ENCODE peak calls at places on chromosomes 13 and 19, in four cellular contexts. One of them, this sample, is unnamed.

GRCh38 chr13:102571075-102571474 is 25.7 kb upstream of the TPP2 start:
- DNase-seq in CD4-positive, alpha-beta T cell: no peak
- DNase-seq in stimulated activated CD4-positive, alpha-beta T cell treated with anti-CD3 and anti-CD28 coated beads, TNF-alpha, amount 100 ng/mL, for 48 hours: no peak
- DNase-seq in SK-N-SH: peak
- DNase-seq in this sample: peak

GRCh38 chr19:31596751-31597150 is 247.5 kb upstream of the TSHZ3 start:
- DNase-seq in CD4-positive, alpha-beta T cell: no peak
- DNase-seq in stimulated activated CD4-positive, alpha-beta T cell treated with anti-CD3 and anti-CD28 coated beads, TNF-alpha, amount 100 ng/mL, for 48 hours: no peak
- DNase-seq in SK-N-SH: no peak
- DNase-seq in this sample: no peak

GRCh38 chr19:6706633-6706958 is 13.9 kb downstream of the C3 start:
- DNase-seq in CD4-positive, alpha-beta T cell: no peak
- DNase-seq in stimulated activated CD4-positive, alpha-beta T cell treated with anti-CD3 and anti-CD28 coated beads, TNF-alpha, amount 100 ng/mL, for 48 hours: no peak
- DNase-seq in SK-N-SH: no peak
- DNase-seq in this sample: no peak

GRCh38 chr19:12156254-12157058 is at the start of gene ZNF625:
- DNase-seq in CD4-positive, alpha-beta T cell: no peak
- DNase-seq in stimulated activated CD4-positive, alpha-beta T cell treated with anti-CD3 and anti-CD28 coated beads, TNF-alpha, amount 100 ng/mL, for 48 hours: peak
- DNase-seq in SK-N-SH: peak
- DNase-seq in this sample: peak

GRCh38 chr19:52941941-52942370 is 18.7 kb upstream of the ZNF888 start:
- DNase-seq in CD4-positive, alpha-beta T cell: no peak
- DNase-seq in stimulated activated CD4-positive, alpha-beta T cell treated with anti-CD3 and anti-CD28 coated beads, TNF-alpha, amount 100 ng/mL, for 48 hours: no peak
- DNase-seq in SK-N-SH: peak
- DNase-seq in this sample: peak

GRCh38 chr13:94696171-94696570 is 16.2 kb downstream of the SOX21 start:
- DNase-seq in CD4-positive, alpha-beta T cell: no peak
- DNase-seq in stimulated activated CD4-positive, alpha-beta T cell treated with anti-CD3 and anti-CD28 coated beads, TNF-alpha, amount 100 ng/mL, for 48 hours: no peak
- DNase-seq in SK-N-SH: no peak
- DNase-seq in this sample: no peak

GRCh38 chr19:49565261-49565660 is 15.1 kb downstream of the NOSIP start:
- DNase-seq in CD4-positive, alpha-beta T cell: no peak
- DNase-seq in stimulated activated CD4-positive, alpha-beta T cell treated with anti-CD3 and anti-CD28 coated beads, TNF-alpha, amount 100 ng/mL, for 48 hours: no peak
- DNase-seq in SK-N-SH: no peak
- DNase-seq in this sample: no peak

GRCh38 chr19:34044011-34044410 is 128.3 kb upstream of the LSM14A start:
- DNase-seq in CD4-positive, alpha-beta T cell: no peak
- DNase-seq in stimulated activated CD4-positive, alpha-beta T cell treated with anti-CD3 and anti-CD28 coated beads, TNF-alpha, amount 100 ng/mL, for 48 hours: no peak
- DNase-seq in SK-N-SH: no peak
- DNase-seq in this sample: no peak

GRCh38 chr13:113152894-113153809 is 5.3 kb upstream of the PROZ start:
- DNase-seq in CD4-positive, alpha-beta T cell: no peak
- DNase-seq in stimulated activated CD4-positive, alpha-beta T cell treated with anti-CD3 and anti-CD28 coated beads, TNF-alpha, amount 100 ng/mL, for 48 hours: no peak
- DNase-seq in SK-N-SH: peak
- DNase-seq in this sample: peak

GRCh38 chr19:47499371-47499770 is 15.4 kb upstream of the KPTN start:
- DNase-seq in CD4-positive, alpha-beta T cell: no peak
- DNase-seq in stimulated activated CD4-positive, alpha-beta T cell treated with anti-CD3 and anti-CD28 coated beads, TNF-alpha, amount 100 ng/mL, for 48 hours: no peak
- DNase-seq in SK-N-SH: no peak
- DNase-seq in this sample: no peak

GRCh38 chr19:40609561-40610395 is 8.6 kb downstream of the LTBP4 start:
- DNase-seq in CD4-positive, alpha-beta T cell: peak
- DNase-seq in stimulated activated CD4-positive, alpha-beta T cell treated with anti-CD3 and anti-CD28 coated beads, TNF-alpha, amount 100 ng/mL, for 48 hours: peak
- DNase-seq in SK-N-SH: peak
- DNase-seq in this sample: peak

GRCh38 chr19:55383279-55383788 is 758 bp downstream of the TMEM238 start:
- DNase-seq in CD4-positive, alpha-beta T cell: no peak
- DNase-seq in stimulated activated CD4-positive, alpha-beta T cell treated with anti-CD3 and anti-CD28 coated beads, TNF-alpha, amount 100 ng/mL, for 48 hours: no peak
- DNase-seq in SK-N-SH: no peak
- DNase-seq in this sample: no peak

GRCh38 chr13:95113601-95114000 is 187.7 kb downstream of the ABCC4 start:
- DNase-seq in CD4-positive, alpha-beta T cell: no peak
- DNase-seq in stimulated activated CD4-positive, alpha-beta T cell treated with anti-CD3 and anti-CD28 coated beads, TNF-alpha, amount 100 ng/mL, for 48 hours: no peak
- DNase-seq in SK-N-SH: no peak
- DNase-seq in this sample: no peak

GRCh38 chr19:58570770-58571574 is 2.2 kb downstream of the MZF1 start:
- DNase-seq in CD4-positive, alpha-beta T cell: no peak
- DNase-seq in stimulated activated CD4-positive, alpha-beta T cell treated with anti-CD3 and anti-CD28 coated beads, TNF-alpha, amount 100 ng/mL, for 48 hours: no peak
- DNase-seq in SK-N-SH: no peak
- DNase-seq in this sample: no peak

GRCh38 chr13:60139272-60139671 is 24.5 kb downstream of the DIAPH3 start:
- DNase-seq in CD4-positive, alpha-beta T cell: no peak
- DNase-seq in stimulated activated CD4-positive, alpha-beta T cell treated with anti-CD3 and anti-CD28 coated beads, TNF-alpha, amount 100 ng/mL, for 48 hours: no peak
- DNase-seq in SK-N-SH: no peak
- DNase-seq in this sample: no peak

GRCh38 chr19:46082728-46083050 is 41.8 kb downstream of the IGFL3 start:
- DNase-seq in CD4-positive, alpha-beta T cell: no peak
- DNase-seq in stimulated activated CD4-positive, alpha-beta T cell treated with anti-CD3 and anti-CD28 coated beads, TNF-alpha, amount 100 ng/mL, for 48 hours: no peak
- DNase-seq in SK-N-SH: no peak
- DNase-seq in this sample: no peak

GRCh38 chr19:6925801-6926751 is 38.7 kb downstream of the ADGRE1 start:
- DNase-seq in CD4-positive, alpha-beta T cell: no peak
- DNase-seq in stimulated activated CD4-positive, alpha-beta T cell treated with anti-CD3 and anti-CD28 coated beads, TNF-alpha, amount 100 ng/mL, for 48 hours: no peak
- DNase-seq in SK-N-SH: no peak
- DNase-seq in this sample: no peak

GRCh38 chr13:105804561-105805190 is 730.8 kb downstream of the EFNB2 start:
- DNase-seq in CD4-positive, alpha-beta T cell: no peak
- DNase-seq in stimulated activated CD4-positive, alpha-beta T cell treated with anti-CD3 and anti-CD28 coated beads, TNF-alpha, amount 100 ng/mL, for 48 hours: no peak
- DNase-seq in SK-N-SH: no peak
- DNase-seq in this sample: no peak

GRCh38 chr13:23615677-23616076 is 45.5 kb downstream of the TNFRSF19 start:
- DNase-seq in CD4-positive, alpha-beta T cell: no peak
- DNase-seq in stimulated activated CD4-positive, alpha-beta T cell treated with anti-CD3 and anti-CD28 coated beads, TNF-alpha, amount 100 ng/mL, for 48 hours: no peak
- DNase-seq in SK-N-SH: no peak
- DNase-seq in this sample: no peak

GRCh38 chr19:46426506-46427162 is 2.1 kb downstream of the PNMA8C start:
- DNase-seq in CD4-positive, alpha-beta T cell: no peak
- DNase-seq in stimulated activated CD4-positive, alpha-beta T cell treated with anti-CD3 and anti-CD28 coated beads, TNF-alpha, amount 100 ng/mL, for 48 hours: no peak
- DNase-seq in SK-N-SH: peak
- DNase-seq in this sample: peak

GRCh38 chr19:6060600-6061391 is 49.5 kb downstream of the RFX2 start:
- DNase-seq in CD4-positive, alpha-beta T cell: no peak
- DNase-seq in stimulated activated CD4-positive, alpha-beta T cell treated with anti-CD3 and anti-CD28 coated beads, TNF-alpha, amount 100 ng/mL, for 48 hours: no peak
- DNase-seq in SK-N-SH: peak
- DNase-seq in this sample: peak

GRCh38 chr13:113963376-113963775 is 10.5 kb downstream of the C13orf46 start:
- DNase-seq in CD4-positive, alpha-beta T cell: no peak
- DNase-seq in stimulated activated CD4-positive, alpha-beta T cell treated with anti-CD3 and anti-CD28 coated beads, TNF-alpha, amount 100 ng/mL, for 48 hours: no peak
- DNase-seq in SK-N-SH: no peak
- DNase-seq in this sample: no peak